ENCODE peak calls at places on chromosome 13, in seven cellular contexts. K is T-cell; Y is T-helper 17 cell; D is right cardiac atrium; C is activated CD8-positive, alpha-beta T cell treated with anti-CD3 and anti-CD28 coated beads for 36 hours; I is effector memory CD8-positive, alpha-beta T cell; V is K562. R is an unnamed sample.

GRCh38 chr13:50230365-50230978 is 215.2 kb downstream of the KCNRG start:
- ATAC-seq in K (no peak), D (peak), Y (peak), C (peak), V (no peak), I (peak), R (no peak)

GRCh38 chr13:21232599-21232998 is 56.1 kb downstream of the MRPL57 start:
- ATAC-seq in V (no peak), K (no peak), C (no peak), Y (no peak), D (peak), I (no peak), R (peak)

GRCh38 chr13:102011539-102011938 is 390.3 kb downstream of the FGF14 start:
- ATAC-seq in D (peak), Y (no peak), V (no peak), C (no peak), I (no peak), K (no peak), R (no peak)

GRCh38 chr13:76812206-76812882 is 73.9 kb downstream of the KCTD12 start:
- ATAC-seq in V (no peak), I (no peak), K (no peak), D (peak), C (no peak), Y (no peak), R (peak)

GRCh38 chr13:28735481-28736029 is 16.8 kb upstream of the SLC46A3 start:
- ATAC-seq in D (no peak), K (no peak), C (no peak), Y (no peak), I (no peak), V (no peak), R (no peak)

GRCh38 chr13:44870456-44870929 is 118.8 kb downstream of the NUFIP1 start:
- ATAC-seq in D (peak), V (no peak), Y (no peak), I (no peak), C (no peak), K (no peak), R (peak)

GRCh38 chr13:95704510-95704909 is 27.6 kb downstream of the DNAJC3 start:
- ATAC-seq in D (no peak), C (no peak), K (no peak), I (no peak), V (peak), Y (no peak), R (no peak)

GRCh38 chr13:28322256-28322895 is 172.6 kb downstream of the FLT1 start:
- ATAC-seq in Y (no peak), K (no peak), C (no peak), V (no peak), D (no peak), I (no peak), R (no peak)

GRCh38 chr13:52383362-52383761 is 22.6 kb downstream of the THSD1 start:
- ATAC-seq in I (no peak), V (peak), C (no peak), Y (no peak), K (no peak), D (peak), R (no peak)

R was measured in gastroesophageal sphincter.